ENCODE peak calls at places on chromosomes 16 and 17, in eight cellular contexts. One of them, this sample, is unnamed.

GRCh38 chr17:41265078-41265477 is at the start of gene KRTAP9-6:
- DNase-seq in naive B cell: no peak
- DNase-seq in naive thymus-derived CD4-positive, alpha-beta T cell: no peak
- DNase-seq in mammary epithelial cell: no peak
- DNase-seq in heart right ventricle: no peak
- DNase-seq in effector memory CD8-positive, alpha-beta T cell: no peak
- DNase-seq in A549: no peak
- DNase-seq in KBM-7: no peak
- DNase-seq in this sample: no peak

GRCh38 chr17:19933633-19934032 is 44.0 kb downstream of the AKAP10 start:
- DNase-seq in naive thymus-derived CD4-positive, alpha-beta T cell: no peak
- DNase-seq in mammary epithelial cell: no peak
- DNase-seq in effector memory CD8-positive, alpha-beta T cell: no peak
- DNase-seq in KBM-7: no peak
- DNase-seq in heart right ventricle: no peak
- DNase-seq in A549: no peak
- DNase-seq in naive B cell: no peak
- DNase-seq in this sample: no peak

GRCh38 chr17:31586946-31587345 is 195.5 kb downstream of the RAB11FIP4 start:
- DNase-seq in naive thymus-derived CD4-positive, alpha-beta T cell: no peak
- DNase-seq in mammary epithelial cell: no peak
- DNase-seq in A549: no peak
- DNase-seq in naive B cell: no peak
- DNase-seq in KBM-7: no peak
- DNase-seq in heart right ventricle: no peak
- DNase-seq in effector memory CD8-positive, alpha-beta T cell: no peak
- DNase-seq in this sample: no peak

GRCh38 chr16:5906351-5906750 is 808.8 kb upstream of the EEF2KMT start:
- DNase-seq in mammary epithelial cell: no peak
- DNase-seq in A549: no peak
- DNase-seq in naive B cell: no peak
- DNase-seq in heart right ventricle: no peak
- DNase-seq in KBM-7: no peak
- DNase-seq in naive thymus-derived CD4-positive, alpha-beta T cell: no peak
- DNase-seq in effector memory CD8-positive, alpha-beta T cell: no peak
- DNase-seq in this sample: no peak

GRCh38 chr17:29581583-29582253 is 7.7 kb downstream of the GIT1 start:
- DNase-seq in KBM-7: no peak
- DNase-seq in A549: no peak
- DNase-seq in heart right ventricle: no peak
- DNase-seq in effector memory CD8-positive, alpha-beta T cell: no peak
- DNase-seq in naive B cell: no peak
- DNase-seq in naive thymus-derived CD4-positive, alpha-beta T cell: no peak
- DNase-seq in mammary epithelial cell: peak; percentile 91
- DNase-seq in this sample: no peak

GRCh38 chr16:27826081-27826892 is 237.2 kb downstream of the GSG1L start:
- DNase-seq in heart right ventricle: no peak
- DNase-seq in mammary epithelial cell: no peak
- DNase-seq in naive thymus-derived CD4-positive, alpha-beta T cell: no peak
- DNase-seq in KBM-7: no peak
- DNase-seq in effector memory CD8-positive, alpha-beta T cell: no peak
- DNase-seq in A549: no peak
- DNase-seq in naive B cell: no peak
- DNase-seq in this sample: no peak

GRCh38 chr17:82228278-82228841 is 482 bp upstream of the SLC16A3 start:
- DNase-seq in heart right ventricle: peak; percentile 66
- DNase-seq in mammary epithelial cell: no peak
- DNase-seq in naive B cell: peak; percentile 76
- DNase-seq in naive thymus-derived CD4-positive, alpha-beta T cell: peak; percentile 74
- DNase-seq in KBM-7: peak; percentile 73
- DNase-seq in effector memory CD8-positive, alpha-beta T cell: peak; percentile 52
- DNase-seq in A549: no peak
- DNase-seq in this sample: peak; percentile 37

GRCh38 chr17:70166571-70166970 is 2.8 kb upstream of the KCNJ2 start:
- DNase-seq in A549: no peak
- DNase-seq in heart right ventricle: no peak
- DNase-seq in effector memory CD8-positive, alpha-beta T cell: no peak
- DNase-seq in mammary epithelial cell: no peak
- DNase-seq in KBM-7: no peak
- DNase-seq in naive B cell: no peak
- DNase-seq in naive thymus-derived CD4-positive, alpha-beta T cell: no peak
- DNase-seq in this sample: no peak

GRCh38 chr17:38498353-38498752 is 70.1 kb downstream of the ARHGAP23 start:
- DNase-seq in naive thymus-derived CD4-positive, alpha-beta T cell: no peak
- DNase-seq in mammary epithelial cell: no peak
- DNase-seq in A549: no peak
- DNase-seq in KBM-7: no peak
- DNase-seq in heart right ventricle: no peak
- DNase-seq in naive B cell: no peak
- DNase-seq in effector memory CD8-positive, alpha-beta T cell: no peak
- DNase-seq in this sample: no peak

This sample was measured in Kasumi-1.